ENCODE peak calls at places on chromosomes 16 and 17, in eight cellular contexts. I is cardiac fibroblast; Y is naive thymus-derived CD4-positive, alpha-beta T cell; L is fibroblast of the aortic adventitia; D is aorta; M is HepG2; N is small intestine; K is endodermal cell. A is an unnamed sample.

GRCh38 chr16:9092963-9093477 is 1.6 kb downstream of the HAPSTR1 start:
- DNase-seq in M (no peak), D (peak; percentile 63), Y (peak; percentile 13), I (no peak), K (peak; percentile 72), N (peak; percentile 47), L (no peak), A (peak; percentile 50)

GRCh38 chr16:17747357-17747756 is 276.6 kb upstream of the XYLT1 start:
- DNase-seq in D (no peak), Y (no peak), I (no peak), M (no peak), L (no peak), K (no peak), N (no peak), A (no peak)

GRCh38 chr16:12544477-12545291 is 259.0 kb downstream of the CPPED1 start:
- DNase-seq in Y (no peak), D (no peak), M (peak; percentile 61), L (no peak), I (no peak), K (no peak), N (no peak), A (no peak)

GRCh38 chr17:49557204-49558024 is 18.3 kb upstream of the NXPH3 start:
- DNase-seq in K (peak; percentile 87), Y (no peak), D (peak; percentile 43), L (peak; percentile 50), N (peak; percentile 54), M (peak; percentile 73), I (peak; percentile 67), A (peak; percentile 33)

GRCh38 chr17:82687375-82687861 is 11.1 kb downstream of the RAB40B start:
- DNase-seq in D (peak; percentile 12), M (no peak), L (no peak), I (no peak), N (peak; percentile 82), K (no peak), Y (no peak), A (no peak)

GRCh38 chr16:31064882-31065461 is 9.1 kb downstream of the ZNF668 start:
- DNase-seq in K (no peak), L (peak; percentile 97), N (no peak), I (peak; percentile 98), D (peak; percentile 72), M (no peak), Y (no peak), A (no peak)

GRCh38 chr17:56785396-56785795 is 48.3 kb downstream of the C17orf67 start:
- DNase-seq in K (peak; percentile 26), I (peak; percentile 12), L (no peak), M (no peak), N (peak; percentile 19), Y (no peak), D (no peak), A (peak; percentile 7)

GRCh38 chr17:61410555-61411089 is 11.0 kb downstream of the TBX2 start:
- DNase-seq in N (peak; percentile 53), Y (peak; percentile 70), M (no peak), L (peak; percentile 53), D (peak; percentile 85), I (peak; percentile 84), K (peak; percentile 98), A (peak; percentile 74)

GRCh38 chr16:81616321-81617020 is 162.6 kb upstream of the PLCG2 start:
- DNase-seq in D (peak; percentile 85), Y (peak; percentile 44), K (peak; percentile 89), L (peak; percentile 64), M (no peak), I (peak; percentile 52), N (peak; percentile 47), A (peak; percentile 78)

GRCh38 chr17:4900231-4901107 is 1.1 kb downstream of the C17orf107 start:
- DNase-seq in D (no peak), I (no peak), N (peak; percentile 29), M (no peak), Y (peak; percentile 51), L (no peak), K (peak; percentile 97), A (no peak)

GRCh38 chr17:31494259-31495048 is 103.0 kb downstream of the RAB11FIP4 start:
- DNase-seq in I (no peak), L (no peak), D (no peak), N (peak; percentile 94), K (no peak), M (no peak), Y (no peak), A (peak; percentile 20)

GRCh38 chr16:85563515-85564276 is 49.4 kb upstream of the GSE1 start:
- DNase-seq in D (peak; percentile 91), L (no peak), K (peak; percentile 71), Y (no peak), I (peak; percentile 55), N (peak; percentile 73), M (peak; percentile 78), A (peak; percentile 83)

GRCh38 chr16:12766853-12767252 is 36.8 kb downstream of the CPPED1 start:
- DNase-seq in M (no peak), K (no peak), Y (no peak), N (no peak), I (no peak), L (no peak), D (no peak), A (no peak)

GRCh38 chr16:20675488-20676267 is 21.8 kb downstream of the ACSM1 start:
- DNase-seq in L (peak; percentile 16), Y (no peak), D (no peak), N (peak; percentile 91), K (peak; percentile 82), I (peak; percentile 22), M (peak; percentile 64), A (peak; percentile 79)

GRCh38 chr17:34740516-34740915 is 161.1 kb downstream of the TMEM132E start:
- DNase-seq in N (no peak), L (no peak), Y (no peak), M (no peak), D (no peak), I (no peak), K (peak; percentile 17), A (no peak)

GRCh38 chr16:17205279-17206139 is 265.3 kb downstream of the XYLT1 start:
- DNase-seq in Y (no peak), I (no peak), L (peak; percentile 9), K (peak; percentile 71), D (no peak), M (no peak), N (no peak), A (peak; percentile 40)

GRCh38 chr16:14528306-14528948 is 101.6 kb downstream of the PARN start:
- DNase-seq in N (no peak), L (no peak), Y (no peak), K (no peak), M (no peak), D (no peak), I (peak; percentile 7), A (no peak)

GRCh38 chr16:25580071-25580470 is 111.7 kb upstream of the HS3ST4 start:
- DNase-seq in L (no peak), K (no peak), Y (no peak), N (no peak), M (no peak), I (no peak), D (no peak), A (no peak)

GRCh38 chr16:25570131-25570530 is 121.6 kb upstream of the HS3ST4 start:
- DNase-seq in L (no peak), N (no peak), Y (no peak), I (no peak), K (no peak), D (no peak), M (no peak), A (no peak)

GRCh38 chr16:25575363-25575762 is 116.4 kb upstream of the HS3ST4 start:
- DNase-seq in Y (no peak), M (no peak), N (no peak), K (peak; percentile 76), D (no peak), I (no peak), L (no peak), A (no peak)
- H3K4me3 ChIP-seq in Y (no peak overlapping the region), M (no peak overlapping the region), N (no peak overlapping the region), K (no peak overlapping the region), D (no peak overlapping the region), I (no peak overlapping the region), L (no peak overlapping the region), A (no peak overlapping the region)

DNA sequence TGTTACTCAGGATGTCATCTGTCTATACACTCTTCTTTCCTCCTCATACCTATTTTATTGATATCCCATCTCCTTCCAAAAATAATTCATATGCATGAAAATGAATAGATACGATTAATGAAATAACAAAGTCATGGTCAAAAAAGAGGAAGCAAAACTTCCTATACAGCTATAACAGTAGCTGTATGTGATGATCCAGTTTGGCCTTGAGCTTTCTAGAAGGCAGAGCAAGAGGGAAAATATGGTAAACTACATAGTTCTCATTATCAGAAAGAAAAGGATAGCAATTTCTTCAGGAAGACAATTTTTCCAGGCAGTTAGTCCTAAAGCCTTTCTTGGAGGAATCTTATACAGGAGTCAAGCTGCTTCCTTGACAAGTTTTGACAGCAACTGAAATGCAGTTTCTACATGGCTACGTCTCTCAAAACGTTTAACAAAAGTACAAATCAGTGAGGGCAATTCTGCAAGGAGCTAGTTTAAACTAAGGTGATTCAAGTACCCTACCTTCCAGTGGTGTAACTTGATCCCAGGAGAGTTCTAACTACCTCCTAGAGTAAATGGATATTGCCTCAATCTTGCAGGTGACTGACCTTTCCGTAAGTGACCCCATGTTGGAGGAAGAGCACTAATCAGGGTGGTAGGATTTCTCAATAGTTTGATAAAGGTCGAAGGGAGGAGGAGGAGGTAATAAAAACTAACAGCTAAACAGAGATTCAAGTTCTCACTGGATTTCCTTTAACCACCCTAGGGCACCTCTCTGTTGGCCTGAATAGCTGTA is 1.0 kb downstream of the SPAG5 start:
- DNase-seq in M (peak; percentile 17), D (no peak), N (peak; percentile 79), I (no peak), K (no peak), L (no peak), Y (no peak), A (no peak)
- H3K4me3 ChIP-seq in M (peak overlapping the region; percentile 95), D (no peak overlapping the region), N (peak overlapping the region; percentile 68), I (peak overlapping the region; percentile 80), K (peak overlapping the region; percentile 93), L (peak overlapping the region; percentile 86), Y (peak overlapping the region; percentile 93), A (no peak overlapping the region)

GRCh38 chr17:28046034-28046825 is 3.8 kb downstream of the NLK start:
- DNase-seq in D (no peak), N (no peak), M (no peak), Y (no peak), I (no peak), K (no peak), L (no peak), A (no peak)
- H3K4me3 ChIP-seq in D (no peak overlapping the region), N (no peak overlapping the region), M (no peak overlapping the region), Y (no peak overlapping the region), I (no peak overlapping the region), K (peak overlapping the region; percentile 80), L (no peak overlapping the region), A (no peak overlapping the region)

GRCh38 chr17:59424331-59424730 is 92.9 kb downstream of the YPEL2 start:
- DNase-seq in D (no peak), Y (no peak), K (no peak), M (no peak), I (no peak), N (no peak), L (peak; percentile 43), A (no peak)

GRCh38 chr17:59425085-59425901 is 93.8 kb downstream of the YPEL2 start:
- DNase-seq in D (peak; percentile 76), L (peak; percentile 69), M (no peak), Y (no peak), K (peak; percentile 69), I (peak; percentile 83), N (no peak), A (no peak)

GRCh38 chr17:59427996-59428395 is 96.5 kb downstream of the YPEL2 start:
- DNase-seq in Y (no peak), N (no peak), L (peak; percentile 43), D (peak; percentile 52), M (no peak), I (peak; percentile 77), K (no peak), A (peak; percentile 45)

GRCh38 chr17:59427425-59427921 is 96.0 kb downstream of the YPEL2 start:
- DNase-seq in I (peak; percentile 91), K (peak; percentile 64), L (peak; percentile 69), M (no peak), N (no peak), Y (no peak), D (no peak), A (peak; percentile 68)

GRCh38 chr17:59426031-59426430 is 94.6 kb downstream of the YPEL2 start:
- DNase-seq in Y (no peak), M (no peak), L (no peak), I (peak; percentile 25), N (no peak), D (no peak), K (no peak), A (no peak)
- H3K4me3 ChIP-seq in Y (no peak overlapping the region), M (no peak overlapping the region), L (no peak overlapping the region), I (no peak overlapping the region), N (no peak overlapping the region), D (no peak overlapping the region), K (no peak overlapping the region), A (no peak overlapping the region)

A was measured in thyroid gland.